ENCODE peak calls at places on chromosomes 5 and 9, in seven cellular contexts. One of them, this sample, is unnamed.
A peak's percentile ranks its signal among the peaks of the same experiment; 100 is the strongest.

GRCh38 chr9:81534138-81534865 is 155.0 kb downstream of the TLE1 start:
- DNase-seq in SK-N-SH: no peak
- DNase-seq in GM12878: no peak
- DNase-seq in H1: no peak
- DNase-seq in HepG2: no peak
- DNase-seq in HCT116: no peak
- DNase-seq in NT2/D1: peak; percentile 20
- DNase-seq in this sample: no peak

GRCh38 chr9:34501889-34502425 is 20.8 kb downstream of the ENHO start:
- DNase-seq in HepG2: peak; percentile 83
- DNase-seq in H1: no peak
- DNase-seq in SK-N-SH: no peak
- DNase-seq in GM12878: no peak
- DNase-seq in NT2/D1: no peak
- DNase-seq in HCT116: no peak
- DNase-seq in this sample: no peak

GRCh38 chr9:115204827-115205506 is 87.0 kb upstream of the TNC start:
- DNase-seq in H1: no peak
- DNase-seq in HCT116: no peak
- DNase-seq in HepG2: no peak
- DNase-seq in SK-N-SH: no peak
- DNase-seq in GM12878: no peak
- DNase-seq in NT2/D1: no peak
- DNase-seq in this sample: no peak

GRCh38 chr9:69811329-69811989 is 9.2 kb upstream of the CFAP95 start:
- DNase-seq in GM12878: no peak
- DNase-seq in HepG2: no peak
- DNase-seq in SK-N-SH: no peak
- DNase-seq in HCT116: no peak
- DNase-seq in NT2/D1: no peak
- DNase-seq in H1: no peak
- DNase-seq in this sample: peak; percentile 30

GRCh38 chr9:7567687-7568086 is 231.9 kb downstream of the DMAC1 start:
- DNase-seq in H1: no peak
- DNase-seq in NT2/D1: no peak
- DNase-seq in SK-N-SH: no peak
- DNase-seq in HepG2: no peak
- DNase-seq in GM12878: no peak
- DNase-seq in HCT116: no peak
- DNase-seq in this sample: no peak

GRCh38 chr9:129596541-129597328 is 24.2 kb downstream of the C9orf50 start:
- DNase-seq in NT2/D1: no peak
- DNase-seq in H1: peak; percentile 85
- DNase-seq in GM12878: no peak
- DNase-seq in SK-N-SH: peak; percentile 79
- DNase-seq in HepG2: peak; percentile 82
- DNase-seq in HCT116: peak; percentile 88
- DNase-seq in this sample: peak; percentile 52

GRCh38 chr5:2805080-2805479 is 53.6 kb upstream of the IRX2 start:
- DNase-seq in H1: peak; percentile 74
- DNase-seq in HCT116: no peak
- DNase-seq in HepG2: no peak
- DNase-seq in SK-N-SH: no peak
- DNase-seq in GM12878: no peak
- DNase-seq in NT2/D1: peak; percentile 2
- DNase-seq in this sample: no peak

GRCh38 chr9:134390947-134391318 is 64.7 kb downstream of the RXRA start:
- DNase-seq in HCT116: no peak
- DNase-seq in HepG2: no peak
- DNase-seq in SK-N-SH: no peak
- DNase-seq in NT2/D1: no peak
- DNase-seq in H1: no peak
- DNase-seq in GM12878: no peak
- DNase-seq in this sample: no peak

GRCh38 chr5:178385472-178385853 is 152.9 kb upstream of the PHYKPL start:
- DNase-seq in SK-N-SH: peak; percentile 47
- DNase-seq in NT2/D1: no peak
- DNase-seq in HCT116: no peak
- DNase-seq in H1: no peak
- DNase-seq in HepG2: no peak
- DNase-seq in GM12878: no peak
- DNase-seq in this sample: no peak

GRCh38 chr5:16957305-16958165 is 21.4 kb upstream of the MYO10 start:
- DNase-seq in GM12878: no peak
- DNase-seq in HCT116: no peak
- DNase-seq in NT2/D1: no peak
- DNase-seq in SK-N-SH: no peak
- DNase-seq in HepG2: no peak
- DNase-seq in H1: no peak
- DNase-seq in this sample: no peak

GRCh38 chr5:146519554-146519953 is 3.6 kb upstream of the GPR151 start:
- DNase-seq in H1: no peak
- DNase-seq in HepG2: no peak
- DNase-seq in NT2/D1: no peak
- DNase-seq in GM12878: no peak
- DNase-seq in HCT116: no peak
- DNase-seq in SK-N-SH: no peak
- DNase-seq in this sample: no peak

GRCh38 chr5:15833365-15833764 is 333.4 kb downstream of the FBXL7 start:
- DNase-seq in HCT116: no peak
- DNase-seq in NT2/D1: no peak
- DNase-seq in HepG2: no peak
- DNase-seq in GM12878: no peak
- DNase-seq in H1: no peak
- DNase-seq in SK-N-SH: no peak
- DNase-seq in this sample: no peak

GRCh38 chr5:63570752-63571151 is 391.5 kb downstream of the HTR1A start:
- DNase-seq in NT2/D1: no peak
- DNase-seq in GM12878: no peak
- DNase-seq in SK-N-SH: peak; percentile 3
- DNase-seq in HCT116: no peak
- DNase-seq in H1: no peak
- DNase-seq in HepG2: no peak
- DNase-seq in this sample: no peak

GRCh38 chr5:65809817-65810531 is 88.0 kb downstream of the NLN start:
- DNase-seq in NT2/D1: no peak
- DNase-seq in SK-N-SH: peak; percentile 50
- DNase-seq in HCT116: no peak
- DNase-seq in HepG2: no peak
- DNase-seq in GM12878: no peak
- DNase-seq in H1: no peak
- DNase-seq in this sample: no peak

GRCh38 chr5:44389410-44389879 is at the start of gene FGF10:
- DNase-seq in GM12878: no peak
- DNase-seq in HCT116: no peak
- DNase-seq in SK-N-SH: peak; percentile 19
- DNase-seq in HepG2: no peak
- DNase-seq in NT2/D1: peak; percentile 48
- DNase-seq in H1: no peak
- DNase-seq in this sample: no peak

GRCh38 chr5:141532726-141533125 is 43.8 kb downstream of the PCDHGC5 start:
- DNase-seq in H1: no peak
- DNase-seq in NT2/D1: no peak
- DNase-seq in HCT116: no peak
- DNase-seq in HepG2: no peak
- DNase-seq in GM12878: no peak
- DNase-seq in SK-N-SH: no peak
- DNase-seq in this sample: no peak

GRCh38 chr9:70517926-70518325 is 103.5 kb upstream of the KLF9 start:
- DNase-seq in SK-N-SH: no peak
- DNase-seq in HCT116: no peak
- DNase-seq in H1: no peak
- DNase-seq in NT2/D1: no peak
- DNase-seq in GM12878: no peak
- DNase-seq in HepG2: no peak
- DNase-seq in this sample: no peak

GRCh38 chr5:168057905-168058304 is 233.5 kb upstream of the WWC1 start:
- DNase-seq in H1: no peak
- DNase-seq in HepG2: no peak
- DNase-seq in GM12878: no peak
- DNase-seq in HCT116: no peak
- DNase-seq in NT2/D1: no peak
- DNase-seq in SK-N-SH: no peak
- DNase-seq in this sample: no peak

GRCh38 chr5:150644058-150644457 is 3.6 kb downstream of the SYNPO start:
- DNase-seq in NT2/D1: no peak
- DNase-seq in GM12878: no peak
- DNase-seq in HCT116: no peak
- DNase-seq in SK-N-SH: no peak
- DNase-seq in H1: no peak
- DNase-seq in HepG2: no peak
- DNase-seq in this sample: no peak

GRCh38 chr5:174693697-174694400 is 30.5 kb upstream of the MSX2 start:
- DNase-seq in GM12878: no peak
- DNase-seq in HCT116: no peak
- DNase-seq in SK-N-SH: no peak
- DNase-seq in H1: peak; percentile 50
- DNase-seq in NT2/D1: no peak
- DNase-seq in HepG2: peak; percentile 24
- DNase-seq in this sample: no peak

GRCh38 chr5:147750065-147750464 is 32.5 kb downstream of the JAKMIP2 start:
- DNase-seq in NT2/D1: no peak
- DNase-seq in GM12878: no peak
- DNase-seq in H1: no peak
- DNase-seq in HCT116: no peak
- DNase-seq in SK-N-SH: no peak
- DNase-seq in HepG2: no peak
- DNase-seq in this sample: no peak

GRCh38 chr5:143577554-143577953 is 174.1 kb upstream of the NR3C1 start:
- DNase-seq in H1: no peak
- DNase-seq in SK-N-SH: no peak
- DNase-seq in HCT116: no peak
- DNase-seq in HepG2: no peak
- DNase-seq in NT2/D1: no peak
- DNase-seq in GM12878: no peak
- DNase-seq in this sample: no peak

GRCh38 chr5:66891184-66891925 is 295.2 kb downstream of the MAST4 start:
- DNase-seq in SK-N-SH: no peak
- DNase-seq in HCT116: no peak
- DNase-seq in HepG2: no peak
- DNase-seq in H1: no peak
- DNase-seq in GM12878: no peak
- DNase-seq in NT2/D1: no peak
- DNase-seq in this sample: no peak

DNA sequence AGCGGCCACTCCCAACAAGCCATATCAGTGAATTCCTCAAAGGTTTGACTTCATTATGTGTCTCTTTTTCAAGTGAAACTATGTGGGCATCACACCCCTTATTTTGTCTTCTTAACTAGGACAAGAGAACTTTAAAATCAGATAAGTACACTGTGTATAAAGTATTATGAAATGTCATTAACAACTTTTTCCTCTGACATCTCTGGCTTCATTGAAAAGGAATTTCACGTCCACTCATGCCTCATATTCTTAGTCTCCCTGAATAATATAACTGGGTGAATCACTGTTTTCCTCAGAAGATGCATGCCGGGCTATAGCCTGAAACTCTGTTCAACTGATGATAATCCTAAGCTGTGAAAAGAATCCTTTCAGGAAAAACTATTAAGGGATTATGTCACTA is 415.8 kb downstream of the ACTL7B start:
- DNase-seq in NT2/D1: no peak
- DNase-seq in GM12878: no peak
- DNase-seq in SK-N-SH: no peak
- DNase-seq in H1: no peak
- DNase-seq in HCT116: no peak
- DNase-seq in HepG2: no peak
- DNase-seq in this sample: no peak
- TF ChIP-seq YY1 in NT2/D1: no peak
- TF ChIP-seq YY1 in GM12878: no peak
- TF ChIP-seq YY1 in SK-N-SH: no peak
- TF ChIP-seq YY1 in H1: no peak
- TF ChIP-seq YY1 in HCT116: no peak
- TF ChIP-seq YY1 in HepG2: no peak
- TF ChIP-seq YY1 in this sample: no peak

DNA sequence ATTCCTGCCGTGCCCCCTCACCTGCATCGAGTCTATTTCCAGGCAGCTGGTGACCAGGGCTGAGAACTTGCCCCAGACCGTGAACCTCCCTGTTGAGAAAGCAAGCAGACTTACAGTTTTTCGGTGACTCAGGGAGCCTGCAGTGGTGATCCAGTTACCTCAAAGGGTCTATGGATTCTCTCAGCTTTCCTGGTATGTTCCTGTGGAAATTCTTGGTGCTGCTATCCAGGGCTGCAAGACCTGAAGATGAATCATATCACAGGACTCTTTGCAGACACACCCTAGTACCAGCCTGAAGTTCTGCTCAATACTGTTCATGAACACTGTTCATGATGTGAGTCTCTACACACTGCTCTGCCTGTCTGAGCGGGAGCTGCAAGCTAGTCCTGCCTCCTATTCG is 154.7 kb downstream of the WDR70 start:
- DNase-seq in GM12878: no peak
- DNase-seq in H1: no peak
- DNase-seq in NT2/D1: no peak
- DNase-seq in SK-N-SH: no peak
- DNase-seq in HepG2: no peak
- DNase-seq in HCT116: peak; percentile 71
- DNase-seq in this sample: no peak
- TF ChIP-seq YY1 in GM12878: no peak
- TF ChIP-seq YY1 in H1: no peak
- TF ChIP-seq YY1 in NT2/D1: no peak
- TF ChIP-seq YY1 in SK-N-SH: no peak
- TF ChIP-seq YY1 in HepG2: no peak
- TF ChIP-seq YY1 in HCT116: no peak
- TF ChIP-seq YY1 in this sample: no peak

GRCh38 chr9:13360188-13360587 is 80.7 kb upstream of the MPDZ start:
- DNase-seq in H1: no peak
- DNase-seq in GM12878: no peak
- DNase-seq in HepG2: no peak
- DNase-seq in HCT116: no peak
- DNase-seq in NT2/D1: no peak
- DNase-seq in SK-N-SH: peak; percentile 4
- DNase-seq in this sample: no peak
- TF ChIP-seq YY1 in H1: no peak
- TF ChIP-seq YY1 in GM12878: no peak
- TF ChIP-seq YY1 in HepG2: no peak
- TF ChIP-seq YY1 in HCT116: no peak
- TF ChIP-seq YY1 in NT2/D1: no peak
- TF ChIP-seq YY1 in SK-N-SH: no peak
- TF ChIP-seq YY1 in this sample: no peak

GRCh38 chr5:123095694-123096120 is 6.7 kb downstream of the PRDM6 start:
- DNase-seq in HCT116: no peak
- DNase-seq in H1: no peak
- DNase-seq in NT2/D1: no peak
- DNase-seq in SK-N-SH: no peak
- DNase-seq in GM12878: no peak
- DNase-seq in HepG2: no peak
- DNase-seq in this sample: no peak

GRCh38 chr5:123099514-123100151 is 10.6 kb downstream of the PRDM6 start:
- DNase-seq in HepG2: no peak
- DNase-seq in GM12878: no peak
- DNase-seq in NT2/D1: no peak
- DNase-seq in SK-N-SH: peak; percentile 88
- DNase-seq in HCT116: peak; percentile 12
- DNase-seq in H1: peak; percentile 81
- DNase-seq in this sample: no peak

GRCh38 chr5:123097483-123097870 is 8.4 kb downstream of the PRDM6 start:
- DNase-seq in HepG2: no peak
- DNase-seq in H1: no peak
- DNase-seq in GM12878: no peak
- DNase-seq in SK-N-SH: no peak
- DNase-seq in HCT116: no peak
- DNase-seq in NT2/D1: no peak
- DNase-seq in this sample: no peak

GRCh38 chr5:123098767-123099513 is 9.9 kb downstream of the PRDM6 start:
- DNase-seq in NT2/D1: no peak
- DNase-seq in HepG2: no peak
- DNase-seq in SK-N-SH: peak; percentile 54
- DNase-seq in H1: no peak
- DNase-seq in GM12878: no peak
- DNase-seq in HCT116: no peak
- DNase-seq in this sample: no peak

GRCh38 chr5:123097871-123098735 is 9.1 kb downstream of the PRDM6 start:
- DNase-seq in GM12878: no peak
- DNase-seq in HCT116: no peak
- DNase-seq in NT2/D1: no peak
- DNase-seq in H1: no peak
- DNase-seq in SK-N-SH: no peak
- DNase-seq in HepG2: no peak
- DNase-seq in this sample: no peak
- TF ChIP-seq YY1 in GM12878: no peak
- TF ChIP-seq YY1 in HCT116: no peak
- TF ChIP-seq YY1 in NT2/D1: no peak
- TF ChIP-seq YY1 in H1: no peak
- TF ChIP-seq YY1 in SK-N-SH: no peak
- TF ChIP-seq YY1 in HepG2: no peak
- TF ChIP-seq YY1 in this sample: no peak

This sample was measured in K562.